ENCODE peak calls at places on chromosomes 3 and 15, in four cellular contexts. Y is H1, Z is IMR-90, Q is H9. U is an unnamed sample.

GRCh38 chr15:94910166-94910565 is 678.8 kb downstream of the MCTP2 start:
- DNase-seq in Q (no peak), Z (no peak), Y (no peak), U (no peak)

GRCh38 chr3:81927811-81928210 is 166.4 kb upstream of the GBE1 start:
- DNase-seq in Y (no peak), Z (no peak), Q (no peak), U (no peak)

GRCh38 chr3:58994746-58995330 is 55.0 kb downstream of the CFAP20DC start:
- DNase-seq in Z (peak; percentile 79), Y (peak; percentile 5), Q (peak; percentile 34), U (peak; percentile 77)

GRCh38 chr15:63597033-63597790 is at the start of gene FBXL22:
- DNase-seq in Z (peak; percentile 84), Q (peak; percentile 28), Y (no peak), U (no peak)

GRCh38 chr3:38588995-38589937 is 60.2 kb downstream of the SCN5A start:
- DNase-seq in Z (no peak), Y (no peak), Q (peak; percentile 23), U (no peak)

GRCh38 chr3:192575879-192576506 is 151.3 kb downstream of the FGF12 start:
- DNase-seq in Z (no peak), Y (no peak), Q (no peak), U (no peak)

GRCh38 chr3:27630892-27631291 is 91.2 kb downstream of the EOMES start:
- DNase-seq in Z (peak; percentile 82), Q (no peak), Y (no peak), U (no peak)

GRCh38 chr15:45205192-45205591 is 17.4 kb upstream of the SHF start:
- DNase-seq in Y (no peak), Z (peak; percentile 69), Q (peak; percentile 76), U (peak; percentile 87)

GRCh38 chr3:12590096-12590495 is 33.2 kb downstream of the MKRN2 start:
- DNase-seq in Q (no peak), Z (no peak), Y (no peak), U (no peak)

GRCh38 chr15:59885832-59886231 is 118.3 kb upstream of the FOXB1 start:
- DNase-seq in Q (no peak), Z (no peak), Y (no peak), U (no peak)

GRCh38 chr15:43516185-43516584 is 1.2 kb upstream of the MAP1A start:
- DNase-seq in Z (no peak), Y (no peak), Q (no peak), U (peak; percentile 16)

DNA sequence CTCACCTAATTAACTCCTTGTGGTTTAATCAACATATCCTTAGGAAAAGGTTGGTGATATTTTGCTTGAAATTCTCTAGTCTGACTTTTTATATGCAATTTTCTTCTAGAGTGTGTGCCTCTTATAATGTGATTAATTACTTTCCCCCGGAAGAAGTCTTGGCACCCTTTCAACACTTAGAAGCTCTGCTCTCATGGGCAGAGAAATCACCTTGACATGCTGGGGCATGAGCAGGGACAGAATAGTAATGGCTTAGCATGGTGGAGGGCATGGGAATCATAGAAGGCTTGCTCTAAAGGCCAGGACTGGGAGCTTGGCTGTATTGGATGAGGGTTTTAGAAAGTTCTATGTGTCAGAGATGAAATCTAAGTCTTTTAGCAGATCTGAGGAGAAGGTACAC is 293.5 kb downstream of the AGBL1 start:
- DNase-seq in Y (no peak), Q (no peak), Z (no peak), U (no peak)
- H3K56ac ChIP-seq in Y (no peak overlapping the region), Q (no peak overlapping the region), Z (no peak overlapping the region), U (no peak overlapping the region)

DNA sequence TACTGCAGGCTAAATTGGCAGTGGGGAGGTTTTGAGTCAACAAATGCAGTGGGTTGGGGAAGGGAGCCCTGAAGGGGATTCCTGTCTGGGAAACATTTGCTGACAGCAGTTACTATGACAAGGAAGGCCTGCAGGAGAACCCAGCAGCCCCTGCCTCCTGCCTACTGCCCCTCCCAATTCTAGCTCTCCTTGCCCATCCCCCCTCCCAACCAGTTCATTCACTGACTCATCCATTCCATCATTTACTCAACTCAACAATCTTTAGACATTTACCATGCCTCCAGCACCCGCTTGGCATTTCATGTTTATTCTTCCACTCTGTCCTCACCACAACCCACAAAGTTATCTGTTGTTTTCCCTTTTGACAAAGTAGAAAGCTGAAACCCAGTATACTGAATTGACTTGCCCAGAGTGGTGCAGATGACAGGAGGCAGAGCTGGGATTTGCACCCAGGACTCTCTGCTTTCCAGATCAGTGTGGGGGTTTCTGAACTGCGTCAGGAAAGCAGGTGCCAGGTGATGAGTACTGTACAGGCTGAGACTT is 75.0 kb downstream of the MAGEF1 start:
- DNase-seq in Q (no peak), Y (no peak), Z (peak; percentile 77), U (peak; percentile 91)
- H4K8ac ChIP-seq in Q (no peak overlapping the region), Y (no peak overlapping the region), Z (no peak overlapping the region), U (no peak overlapping the region)

DNA sequence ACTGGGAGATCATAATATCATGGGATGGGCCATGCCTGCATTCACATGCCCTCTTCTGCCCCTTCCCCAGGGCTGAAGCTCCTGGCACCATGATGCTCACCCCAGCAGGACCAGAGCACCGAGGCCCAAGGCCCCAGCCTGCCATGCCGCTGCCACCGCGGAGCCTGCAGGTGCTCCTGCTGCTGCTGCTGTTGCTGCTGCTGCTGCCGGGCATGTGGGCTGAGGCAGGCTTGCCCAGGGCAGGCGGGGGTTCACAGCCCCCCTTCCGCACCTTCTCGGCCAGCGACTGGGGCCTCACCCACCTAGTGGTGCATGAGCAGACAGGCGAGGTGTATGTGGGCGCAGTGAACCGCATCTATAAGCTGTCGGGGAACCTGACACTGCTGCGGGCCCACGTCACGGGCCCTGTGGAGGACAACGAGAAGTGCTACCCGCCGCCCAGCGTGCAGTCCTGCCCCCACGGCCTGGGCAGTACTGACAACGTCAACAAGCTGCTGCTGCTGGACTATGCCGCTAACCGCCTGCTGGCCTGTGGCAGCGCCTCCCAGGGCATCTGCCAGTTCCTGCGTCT is 5.6 kb downstream of the PLXNA1 start:
- DNase-seq in Y (no peak), Q (no peak), Z (no peak), U (no peak)
- H3K79me1 ChIP-seq in Y (peaks cover 41% of the 10 kb centered on the region), Q (no peaks in the 10 kb centered on the region), Z (peaks cover 22% of the 10 kb centered on the region), U (peaks cover 42% of the 10 kb centered on the region)

GRCh38 chr15:74882528-74882927 is 7.3 kb upstream of the MPI start:
- DNase-seq in Z (no peak), Y (no peak), Q (no peak), U (peak; percentile 25)

GRCh38 chr15:74889390-74889881 is 406 bp upstream of the MPI start:
- DNase-seq in Z (peak; percentile 43), Q (peak; percentile 59), Y (no peak), U (peak; percentile 67)

GRCh38 chr15:74888716-74889115 is 1.1 kb upstream of the MPI start:
- DNase-seq in Q (no peak), Y (no peak), Z (no peak), U (peak; percentile 25)

GRCh38 chr15:74884428-74885223 is 5.2 kb upstream of the MPI start:
- DNase-seq in Z (peak; percentile 27), Y (no peak), Q (no peak), U (peak; percentile 45)

DNA sequence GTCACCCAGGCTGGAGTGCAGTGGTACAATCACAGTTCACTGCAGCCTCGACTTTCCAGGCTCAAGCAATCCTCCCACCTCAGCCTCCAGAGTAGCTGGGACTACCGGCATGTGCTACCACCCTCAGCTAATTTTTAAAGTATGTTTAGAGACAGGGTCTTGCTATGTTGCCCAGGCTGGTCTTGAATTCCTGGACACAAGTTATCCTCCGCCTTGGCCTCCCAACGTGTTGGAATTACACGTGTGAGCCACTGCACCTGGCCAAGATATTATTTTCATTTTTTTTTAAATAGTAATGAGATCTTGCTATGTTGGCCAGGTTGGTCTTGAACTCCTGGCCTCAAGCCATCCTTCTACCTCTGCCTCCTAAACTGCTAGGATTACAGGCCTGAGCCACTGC is 4.4 kb upstream of the MPI start:
- DNase-seq in Y (no peak), Q (no peak), Z (no peak), U (no peak)
- H3K56ac ChIP-seq in Y (no peak overlapping the region), Q (no peak overlapping the region), Z (no peak overlapping the region), U (no peak overlapping the region)

DNA sequence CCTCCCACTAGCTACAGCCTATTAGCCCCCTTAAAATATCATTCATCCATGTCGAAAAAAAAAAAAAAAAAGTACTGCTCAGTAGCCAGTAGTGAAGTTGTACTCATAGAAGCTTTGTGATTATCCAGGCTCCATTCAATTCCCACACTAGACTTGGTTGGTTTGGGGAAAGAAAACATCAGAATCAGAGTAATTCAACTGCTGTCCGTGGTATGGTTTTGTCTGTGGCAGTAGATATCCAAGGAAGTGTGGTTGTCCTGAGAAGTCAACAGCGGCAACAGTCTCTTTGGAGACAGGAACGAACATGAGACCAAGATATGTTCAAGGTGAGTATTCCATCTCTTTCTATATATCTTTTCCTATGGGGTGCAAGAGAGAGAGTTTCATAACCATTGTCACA is 99.2 kb downstream of the GOLIM4 start:
- DNase-seq in Z (no peak), Q (no peak), Y (no peak), U (no peak)
- H4K8ac ChIP-seq in Z (no peak overlapping the region), Q (no peak overlapping the region), Y (no peak overlapping the region), U (no peak overlapping the region)

GRCh38 chr15:76928231-76928630 is 3.3 kb upstream of the RCN2 start:
- DNase-seq in Y (no peak), Q (no peak), Z (no peak), U (no peak)

GRCh38 chr15:76932090-76932966 is 779 bp downstream of the RCN2 start:
- DNase-seq in Y (no peak), Z (peak; percentile 6), Q (no peak), U (peak; percentile 33)

GRCh38 chr15:76929011-76929760 is 2.4 kb upstream of the RCN2 start:
- DNase-seq in Q (no peak), Z (no peak), Y (no peak), U (no peak)

GRCh38 chr15:76930831-76931396 is 635 bp upstream of the RCN2 start:
- DNase-seq in Z (no peak), Q (no peak), Y (no peak), U (no peak)

GRCh38 chr15:76931397-76932089 is at the start of gene RCN2:
- DNase-seq in Q (peak; percentile 94), Z (peak; percentile 90), Y (peak; percentile 66), U (peak; percentile 97)
- H3K79me1 ChIP-seq in Q (no peaks in the 10 kb centered on the region), Z (peaks cover 11% of the 10 kb centered on the region), Y (no peaks in the 10 kb centered on the region), U (peaks cover 8% of the 10 kb centered on the region)

DNA sequence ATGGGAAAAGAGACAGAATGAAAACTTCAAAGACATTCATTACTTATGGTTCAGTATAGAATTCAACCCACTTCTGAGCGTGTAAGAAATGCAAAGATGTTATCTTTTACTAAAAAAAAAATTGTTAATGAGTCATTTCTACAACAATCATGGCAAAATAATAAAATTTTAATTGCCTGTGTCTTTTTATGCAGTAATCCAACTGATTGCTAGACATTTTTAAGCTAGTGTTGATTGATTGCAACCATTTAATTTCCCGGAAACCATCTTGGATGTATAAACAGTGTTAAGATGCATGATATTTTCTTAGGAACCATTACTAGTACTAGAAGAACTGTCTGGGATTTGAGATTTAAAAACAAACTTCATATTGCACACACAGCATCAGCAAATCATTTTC is 298.7 kb upstream of the UMPS start:
- DNase-seq in Z (no peak), Q (no peak), Y (no peak), U (no peak)
- H3K56ac ChIP-seq in Z (no peak overlapping the region), Q (no peak overlapping the region), Y (no peak overlapping the region), U (no peak overlapping the region)

GRCh38 chr3:114571363-114571762 is 277.5 kb downstream of the TIGIT start:
- DNase-seq in Y (no peak), Q (no peak), Z (no peak), U (no peak)
- H4K8ac ChIP-seq in Y (no peak overlapping the region), Q (no peak overlapping the region), Z (no peak overlapping the region), U (no peak overlapping the region)

GRCh38 chr3:127000792-127001191 is 17.9 kb downstream of the PLXNA1 start:
- DNase-seq in Z (no peak), Q (no peak), Y (no peak), U (no peak)
- H3K79me1 ChIP-seq in Z (peaks cover 33% of the 10 kb centered on the region), Q (no peaks in the 10 kb centered on the region), Y (peaks cover 21% of the 10 kb centered on the region), U (peaks cover 31% of the 10 kb centered on the region)

GRCh38 chr15:71485094-71485693 is 325.2 kb upstream of the NR2E3 start:
- DNase-seq in Y (no peak), Q (no peak), Z (no peak), U (peak; percentile 44)
- H3K56ac ChIP-seq in Y (no peak overlapping the region), Q (no peak overlapping the region), Z (no peak overlapping the region), U (no peak overlapping the region)

U was measured in mesendoderm.